ENCODE peak calls at places on chromosomes 6 and 20, in ten cellular contexts. One of them, this sample, is unnamed.

GRCh38 chr20:62776692-62777527 is 19.4 kb upstream of the MRGBP start:
- DNase-seq in astrocyte: no peak
- DNase-seq in colonic mucosa: peak
- DNase-seq in fibroblast of lung: no peak
- DNase-seq in ovary: no peak
- DNase-seq in right cardiac atrium: no peak
- DNase-seq in left lung: no peak
- DNase-seq in spleen: peak
- DNase-seq in neural progenitor cell: no peak
- DNase-seq in IMR-90: peak
- DNase-seq in this sample: no peak

GRCh38 chr6:3913077-3913957 is 64.1 kb downstream of the FAM50B start:
- DNase-seq in left lung: no peak
- DNase-seq in right cardiac atrium: peak
- DNase-seq in IMR-90: peak
- DNase-seq in fibroblast of lung: peak
- DNase-seq in astrocyte: peak
- DNase-seq in colonic mucosa: peak
- DNase-seq in neural progenitor cell: no peak
- DNase-seq in ovary: no peak
- DNase-seq in spleen: no peak
- DNase-seq in this sample: no peak

GRCh38 chr6:157811476-157812173 is 11.4 kb upstream of the SNX9 start:
- DNase-seq in spleen: no peak
- DNase-seq in colonic mucosa: no peak
- DNase-seq in left lung: no peak
- DNase-seq in IMR-90: peak
- DNase-seq in ovary: no peak
- DNase-seq in right cardiac atrium: no peak
- DNase-seq in neural progenitor cell: no peak
- DNase-seq in astrocyte: peak
- DNase-seq in fibroblast of lung: peak
- DNase-seq in this sample: no peak

GRCh38 chr20:62409935-62410741 is 3.1 kb upstream of the CABLES2 start:
- DNase-seq in right cardiac atrium: peak
- DNase-seq in fibroblast of lung: peak
- DNase-seq in spleen: no peak
- DNase-seq in colonic mucosa: peak
- DNase-seq in neural progenitor cell: peak
- DNase-seq in astrocyte: no peak
- DNase-seq in IMR-90: no peak
- DNase-seq in ovary: peak
- DNase-seq in left lung: peak
- DNase-seq in this sample: peak

GRCh38 chr6:143885116-143885515 is 20.8 kb downstream of the ZC2HC1B start:
- DNase-seq in IMR-90: no peak
- DNase-seq in spleen: no peak
- DNase-seq in left lung: no peak
- DNase-seq in astrocyte: no peak
- DNase-seq in right cardiac atrium: no peak
- DNase-seq in neural progenitor cell: no peak
- DNase-seq in ovary: no peak
- DNase-seq in colonic mucosa: no peak
- DNase-seq in fibroblast of lung: no peak
- DNase-seq in this sample: no peak

GRCh38 chr6:21437583-21437982 is 156.0 kb upstream of the SOX4 start:
- DNase-seq in colonic mucosa: no peak
- DNase-seq in right cardiac atrium: no peak
- DNase-seq in fibroblast of lung: no peak
- DNase-seq in left lung: no peak
- DNase-seq in spleen: no peak
- DNase-seq in IMR-90: no peak
- DNase-seq in astrocyte: peak
- DNase-seq in ovary: no peak
- DNase-seq in neural progenitor cell: no peak
- DNase-seq in this sample: no peak

GRCh38 chr6:80439721-80440488 is 333.4 kb downstream of the BCKDHB start:
- DNase-seq in fibroblast of lung: no peak
- DNase-seq in colonic mucosa: no peak
- DNase-seq in neural progenitor cell: no peak
- DNase-seq in IMR-90: no peak
- DNase-seq in astrocyte: no peak
- DNase-seq in spleen: no peak
- DNase-seq in left lung: no peak
- DNase-seq in ovary: no peak
- DNase-seq in right cardiac atrium: no peak
- DNase-seq in this sample: no peak

GRCh38 chr20:51884561-51884960 is 82.2 kb upstream of the SALL4 start:
- DNase-seq in spleen: no peak
- DNase-seq in colonic mucosa: no peak
- DNase-seq in fibroblast of lung: peak
- DNase-seq in astrocyte: peak
- DNase-seq in IMR-90: peak
- DNase-seq in ovary: no peak
- DNase-seq in left lung: no peak
- DNase-seq in right cardiac atrium: no peak
- DNase-seq in neural progenitor cell: no peak
- DNase-seq in this sample: no peak

GRCh38 chr6:50850223-50850751 is 31.6 kb downstream of the TFAP2B start:
- DNase-seq in IMR-90: no peak
- DNase-seq in colonic mucosa: no peak
- DNase-seq in ovary: no peak
- DNase-seq in astrocyte: no peak
- DNase-seq in neural progenitor cell: peak
- DNase-seq in fibroblast of lung: no peak
- DNase-seq in spleen: no peak
- DNase-seq in left lung: no peak
- DNase-seq in right cardiac atrium: no peak
- DNase-seq in this sample: no peak

GRCh38 chr20:47713941-47714450 is 71.3 kb downstream of the SULF2 start:
- DNase-seq in ovary: peak
- DNase-seq in fibroblast of lung: peak
- DNase-seq in right cardiac atrium: peak
- DNase-seq in astrocyte: no peak
- DNase-seq in IMR-90: peak
- DNase-seq in spleen: no peak
- DNase-seq in colonic mucosa: no peak
- DNase-seq in left lung: no peak
- DNase-seq in neural progenitor cell: no peak
- DNase-seq in this sample: no peak

GRCh38 chr6:121521164-121521555 is 85.7 kb downstream of the GJA1 start:
- DNase-seq in neural progenitor cell: peak
- DNase-seq in spleen: no peak
- DNase-seq in IMR-90: peak
- DNase-seq in ovary: no peak
- DNase-seq in left lung: no peak
- DNase-seq in colonic mucosa: no peak
- DNase-seq in fibroblast of lung: no peak
- DNase-seq in astrocyte: no peak
- DNase-seq in right cardiac atrium: no peak
- DNase-seq in this sample: no peak

GRCh38 chr6:68044264-68044663 is 590.8 kb upstream of the ADGRB3 start:
- DNase-seq in right cardiac atrium: no peak
- DNase-seq in astrocyte: no peak
- DNase-seq in left lung: no peak
- DNase-seq in neural progenitor cell: no peak
- DNase-seq in fibroblast of lung: no peak
- DNase-seq in colonic mucosa: no peak
- DNase-seq in IMR-90: no peak
- DNase-seq in ovary: no peak
- DNase-seq in spleen: no peak
- DNase-seq in this sample: no peak

GRCh38 chr6:68040312-68040778 is 594.7 kb upstream of the ADGRB3 start:
- DNase-seq in ovary: no peak
- DNase-seq in left lung: no peak
- DNase-seq in neural progenitor cell: peak
- DNase-seq in fibroblast of lung: no peak
- DNase-seq in spleen: no peak
- DNase-seq in right cardiac atrium: no peak
- DNase-seq in astrocyte: no peak
- DNase-seq in colonic mucosa: no peak
- DNase-seq in IMR-90: no peak
- DNase-seq in this sample: no peak

GRCh38 chr6:68043122-68043398 is 592.0 kb upstream of the ADGRB3 start:
- DNase-seq in IMR-90: no peak
- DNase-seq in fibroblast of lung: no peak
- DNase-seq in astrocyte: no peak
- DNase-seq in ovary: no peak
- DNase-seq in left lung: no peak
- DNase-seq in right cardiac atrium: no peak
- DNase-seq in spleen: no peak
- DNase-seq in neural progenitor cell: no peak
- DNase-seq in colonic mucosa: no peak
- DNase-seq in this sample: no peak

GRCh38 chr6:68040780-68041179 is 594.3 kb upstream of the ADGRB3 start:
- DNase-seq in neural progenitor cell: no peak
- DNase-seq in astrocyte: no peak
- DNase-seq in ovary: no peak
- DNase-seq in right cardiac atrium: no peak
- DNase-seq in colonic mucosa: no peak
- DNase-seq in fibroblast of lung: no peak
- DNase-seq in IMR-90: no peak
- DNase-seq in spleen: no peak
- DNase-seq in left lung: no peak
- DNase-seq in this sample: no peak

GRCh38 chr6:68042339-68043121 is 592.6 kb upstream of the ADGRB3 start:
- DNase-seq in fibroblast of lung: no peak
- DNase-seq in right cardiac atrium: no peak
- DNase-seq in ovary: no peak
- DNase-seq in spleen: no peak
- DNase-seq in IMR-90: no peak
- DNase-seq in colonic mucosa: no peak
- DNase-seq in astrocyte: no peak
- DNase-seq in left lung: no peak
- DNase-seq in neural progenitor cell: no peak
- DNase-seq in this sample: no peak
- H3K27ac ChIP-seq in fibroblast of lung: no peak
- H3K27ac ChIP-seq in right cardiac atrium: no peak
- H3K27ac ChIP-seq in ovary: no peak
- H3K27ac ChIP-seq in spleen: no peak
- H3K27ac ChIP-seq in IMR-90: no peak
- H3K27ac ChIP-seq in colonic mucosa: no peak
- H3K27ac ChIP-seq in astrocyte: no peak
- H3K27ac ChIP-seq in left lung: no peak
- H3K27ac ChIP-seq in neural progenitor cell: no peak
- H3K27ac ChIP-seq in this sample: no peak

DNA sequence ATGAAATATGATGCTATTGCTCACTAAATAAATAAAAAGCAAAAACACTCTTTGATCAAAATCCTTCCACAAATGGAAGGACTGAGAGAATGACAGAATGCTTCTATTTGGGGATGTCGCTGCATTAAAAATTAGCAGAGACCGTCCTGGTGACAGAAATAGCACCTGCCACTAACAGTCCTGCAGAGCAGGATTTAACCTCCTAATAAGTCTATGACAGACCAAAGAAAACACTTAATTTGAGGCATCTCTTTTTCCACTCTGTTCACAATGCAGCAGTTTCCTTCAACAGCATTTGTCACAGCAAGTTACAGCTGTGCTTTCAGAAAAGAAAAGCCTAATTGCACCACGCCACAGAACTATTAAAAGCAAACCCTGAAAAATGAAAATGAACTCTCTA is 140.6 kb upstream of the BEND6 start:
- DNase-seq in spleen: no peak
- DNase-seq in colonic mucosa: no peak
- DNase-seq in neural progenitor cell: no peak
- DNase-seq in IMR-90: no peak
- DNase-seq in ovary: no peak
- DNase-seq in fibroblast of lung: no peak
- DNase-seq in right cardiac atrium: no peak
- DNase-seq in astrocyte: no peak
- DNase-seq in left lung: no peak
- DNase-seq in this sample: no peak
- H3K27ac ChIP-seq in spleen: no peak
- H3K27ac ChIP-seq in colonic mucosa: no peak
- H3K27ac ChIP-seq in neural progenitor cell: peak
- H3K27ac ChIP-seq in IMR-90: no peak
- H3K27ac ChIP-seq in ovary: no peak
- H3K27ac ChIP-seq in fibroblast of lung: no peak
- H3K27ac ChIP-seq in right cardiac atrium: peak
- H3K27ac ChIP-seq in astrocyte: peak
- H3K27ac ChIP-seq in left lung: no peak
- H3K27ac ChIP-seq in this sample: no peak

DNA sequence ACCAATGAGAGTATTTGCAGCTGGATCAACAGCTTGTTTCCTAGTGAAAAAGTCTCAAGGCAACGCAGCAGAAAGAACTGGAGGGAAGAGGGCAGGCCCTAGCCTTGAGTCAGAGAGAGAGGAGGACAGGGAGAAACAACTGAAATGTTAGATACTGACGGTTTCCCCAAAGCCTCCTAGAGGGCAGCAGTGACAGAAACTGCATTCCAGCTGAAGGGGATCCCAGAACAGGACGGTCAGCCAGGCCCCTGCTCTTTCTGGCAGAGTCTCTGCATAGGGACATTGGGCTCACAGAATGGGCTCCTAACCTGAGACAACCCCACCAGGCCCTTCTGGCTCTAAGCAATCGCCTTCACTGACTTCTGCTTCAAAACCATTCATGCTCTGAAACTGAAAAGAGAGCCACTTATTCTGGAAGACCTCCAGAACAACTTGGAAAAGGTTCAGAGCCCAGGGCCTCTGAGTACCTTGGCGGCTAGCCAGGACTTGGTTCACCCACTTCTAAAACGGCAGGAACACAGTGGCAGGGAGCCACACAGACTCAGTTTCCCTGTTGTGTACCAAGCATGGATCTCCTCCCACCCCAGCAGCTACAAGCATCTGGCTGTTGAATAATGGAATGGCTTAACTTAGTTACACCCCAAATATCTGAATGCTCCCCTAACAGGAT is 72.9 kb downstream of the PSMB1 start:
- DNase-seq in IMR-90: peak
- DNase-seq in ovary: peak
- DNase-seq in astrocyte: peak
- DNase-seq in spleen: no peak
- DNase-seq in fibroblast of lung: peak
- DNase-seq in neural progenitor cell: peak
- DNase-seq in colonic mucosa: no peak
- DNase-seq in left lung: no peak
- DNase-seq in right cardiac atrium: peak
- DNase-seq in this sample: no peak
- H3K27ac ChIP-seq in IMR-90: no peak
- H3K27ac ChIP-seq in ovary: no peak
- H3K27ac ChIP-seq in astrocyte: no peak
- H3K27ac ChIP-seq in spleen: no peak
- H3K27ac ChIP-seq in fibroblast of lung: no peak
- H3K27ac ChIP-seq in neural progenitor cell: no peak
- H3K27ac ChIP-seq in colonic mucosa: no peak
- H3K27ac ChIP-seq in left lung: no peak
- H3K27ac ChIP-seq in right cardiac atrium: peak
- H3K27ac ChIP-seq in this sample: no peak

DNA sequence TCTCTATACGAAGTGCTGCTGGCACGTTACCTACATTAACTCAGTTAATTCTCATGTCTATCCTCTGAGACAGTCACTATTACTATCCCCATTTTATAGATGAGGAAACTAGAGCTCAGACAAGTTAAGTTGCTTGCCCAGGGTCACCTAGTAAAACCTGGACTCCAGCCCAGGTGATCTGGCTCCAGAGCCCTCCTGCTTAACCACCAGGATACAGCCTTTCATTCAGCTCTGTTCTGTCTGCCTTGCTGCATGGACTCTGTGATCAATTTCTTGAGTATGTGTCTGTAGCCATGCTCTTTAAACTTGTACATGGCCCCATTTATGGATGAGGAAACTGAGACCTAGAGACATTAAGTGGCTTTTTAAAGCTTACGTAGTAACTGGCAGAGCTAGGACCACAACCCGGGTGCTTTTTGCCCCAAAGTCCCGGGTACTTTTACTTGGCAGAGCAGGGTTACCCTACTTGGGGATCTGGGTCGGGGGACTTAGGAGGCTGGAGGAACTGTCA is 4.7 kb downstream of the CDKN1A start:
- DNase-seq in left lung: no peak
- DNase-seq in colonic mucosa: no peak
- DNase-seq in neural progenitor cell: no peak
- DNase-seq in ovary: no peak
- DNase-seq in fibroblast of lung: no peak
- DNase-seq in IMR-90: no peak
- DNase-seq in spleen: no peak
- DNase-seq in astrocyte: no peak
- DNase-seq in right cardiac atrium: no peak
- DNase-seq in this sample: no peak
- H3K27ac ChIP-seq in left lung: no peak
- H3K27ac ChIP-seq in colonic mucosa: peak
- H3K27ac ChIP-seq in neural progenitor cell: no peak
- H3K27ac ChIP-seq in ovary: no peak
- H3K27ac ChIP-seq in fibroblast of lung: no peak
- H3K27ac ChIP-seq in IMR-90: no peak
- H3K27ac ChIP-seq in spleen: peak
- H3K27ac ChIP-seq in astrocyte: no peak
- H3K27ac ChIP-seq in right cardiac atrium: no peak
- H3K27ac ChIP-seq in this sample: no peak

This sample was measured in lower lobe of right lung.